ENCODE peak calls at places on chromosomes 3 and 15, in seven cellular contexts. N is brain microvascular endothelial cell, L is AG10803, W is AG09309, S is bronchial epithelial cell, C is uterus, X is fibroblast of the aortic adventitia. V is an unnamed sample.

GRCh38 chr15:70385711-70386110 is 288.0 kb upstream of the TLE3 start:
- DNase-seq in S (no peak), N (no peak), L (no peak), X (no peak), C (no peak), W (no peak), V (no peak)

GRCh38 chr15:63050737-63051700 is 8.5 kb downstream of the TPM1 start:
- DNase-seq in W (no peak), S (no peak), N (peak), C (peak), X (peak), L (peak), V (no peak)

GRCh38 chr3:178342111-178342510 is 194.1 kb upstream of the KCNMB2 start:
- DNase-seq in N (no peak), C (no peak), W (no peak), S (no peak), L (peak), X (peak), V (no peak)

GRCh38 chr15:52804526-52805081 is 14.5 kb upstream of the ONECUT1 start:
- DNase-seq in N (no peak), W (no peak), S (no peak), C (no peak), X (no peak), L (no peak), V (no peak)

GRCh38 chr15:45121706-45122417 is 7.7 kb downstream of the DUOXA2 start:
- DNase-seq in L (peak), N (peak), C (no peak), W (peak), X (peak), S (peak), V (peak)

GRCh38 chr15:67127925-67128324 is 62.5 kb downstream of the SMAD3 start:
- DNase-seq in S (peak), N (peak), C (peak), L (peak), X (peak), W (peak), V (peak)

GRCh38 chr15:65426216-65426853 is 3.6 kb upstream of the IGDCC4 start:
- DNase-seq in C (no peak), S (no peak), W (no peak), N (no peak), L (no peak), X (no peak), V (no peak)

GRCh38 chr3:194233150-194233549 is 97.2 kb downstream of the HES1 start:
- DNase-seq in N (no peak), X (no peak), W (no peak), L (no peak), S (no peak), C (no peak), V (no peak)

GRCh38 chr3:126355777-126356372 is 1.3 kb downstream of the KLF15 start:
- DNase-seq in N (peak), L (peak), S (no peak), X (peak), W (no peak), C (peak), V (no peak)

GRCh38 chr3:50610992-50611463 is 546 bp downstream of the CISH start:
- DNase-seq in C (no peak), L (no peak), X (no peak), N (no peak), S (no peak), W (no peak), V (no peak)

GRCh38 chr3:115876860-115877646 is 253.7 kb downstream of the GAP43 start:
- DNase-seq in S (no peak), W (no peak), C (no peak), N (no peak), X (peak), L (no peak), V (no peak)

GRCh38 chr3:134769469-134769868 is 25.6 kb upstream of the EPHB1 start:
- DNase-seq in W (no peak), N (no peak), S (no peak), L (no peak), X (no peak), C (no peak), V (no peak)

GRCh38 chr3:86801921-86802320 is 189.0 kb downstream of the VGLL3 start:
- DNase-seq in L (peak), S (no peak), W (no peak), X (peak), N (no peak), C (no peak), V (no peak)

GRCh38 chr3:37779289-37780152 is 82.2 kb upstream of the CTDSPL start:
- DNase-seq in L (peak), C (peak), X (peak), N (peak), S (peak), W (peak), V (peak)

GRCh38 chr3:31448035-31448881 is 84.5 kb upstream of the STT3B start:
- DNase-seq in W (no peak), C (no peak), S (peak), N (no peak), L (no peak), X (peak), V (no peak)

GRCh38 chr3:153029350-153029749 is 132.7 kb upstream of the RAP2B start:
- DNase-seq in X (peak), N (peak), L (peak), W (no peak), C (no peak), S (peak), V (no peak)

GRCh38 chr3:195468391-195468776 is 25.6 kb upstream of the ACAP2 start:
- DNase-seq in W (no peak), N (no peak), L (no peak), X (no peak), S (no peak), C (no peak), V (no peak)

GRCh38 chr3:58899159-58899952 is 150.5 kb downstream of the CFAP20DC start:
- DNase-seq in W (no peak), C (peak), S (peak), L (peak), X (peak), N (no peak), V (no peak)

GRCh38 chr3:156535162-156535627 is 19.7 kb downstream of the SSR3 start:
- DNase-seq in N (peak), C (peak), X (peak), S (peak), L (peak), W (peak), V (peak)

GRCh38 chr3:46860381-46861292 is 2.6 kb downstream of the MYL3 start:
- DNase-seq in L (no peak), S (no peak), C (peak), N (no peak), W (no peak), X (no peak), V (no peak)

GRCh38 chr3:29064085-29064484 is 216.8 kb upstream of the RBMS3 start:
- DNase-seq in L (peak), X (no peak), N (no peak), C (no peak), W (peak), S (no peak), V (peak)

GRCh38 chr3:24943961-24944360 is 449.3 kb upstream of the THRB start:
- DNase-seq in S (no peak), W (no peak), X (no peak), C (no peak), N (peak), L (no peak), V (no peak)

GRCh38 chr3:113890256-113890900 is 51.8 kb downstream of the GRAMD1C start:
- DNase-seq in N (no peak), X (no peak), W (no peak), L (no peak), S (no peak), C (no peak), V (no peak)

GRCh38 chr15:97688177-97688576 is 272.3 kb upstream of the ARRDC4 start:
- DNase-seq in N (no peak), S (no peak), X (no peak), W (no peak), C (no peak), L (no peak), V (no peak)

DNA sequence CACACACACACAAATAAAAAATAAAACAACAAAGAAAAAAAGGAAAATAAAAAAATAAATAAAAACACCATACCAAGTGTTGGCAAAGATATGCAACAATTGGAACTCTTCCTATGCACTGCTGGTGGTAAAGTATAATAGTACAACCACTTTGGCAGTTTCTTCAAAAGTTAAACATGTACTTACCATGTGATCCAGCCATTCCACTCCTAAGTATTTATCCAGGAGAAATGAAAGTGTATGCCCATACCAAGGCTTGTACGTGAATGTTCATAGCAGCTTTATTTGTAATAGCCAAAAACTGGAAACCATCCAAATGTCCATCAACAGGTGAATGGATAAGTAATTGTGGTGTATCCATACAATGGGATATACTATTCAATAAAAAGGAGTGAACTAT is 17.0 kb downstream of the WDR93 start:
- DNase-seq in S (peak), W (no peak), C (no peak), X (no peak), N (no peak), L (no peak), V (no peak)
- H3K4me3 ChIP-seq in S (no peak), W (no peak), C (no peak), X (no peak), N (no peak), L (no peak), V (no peak)

DNA sequence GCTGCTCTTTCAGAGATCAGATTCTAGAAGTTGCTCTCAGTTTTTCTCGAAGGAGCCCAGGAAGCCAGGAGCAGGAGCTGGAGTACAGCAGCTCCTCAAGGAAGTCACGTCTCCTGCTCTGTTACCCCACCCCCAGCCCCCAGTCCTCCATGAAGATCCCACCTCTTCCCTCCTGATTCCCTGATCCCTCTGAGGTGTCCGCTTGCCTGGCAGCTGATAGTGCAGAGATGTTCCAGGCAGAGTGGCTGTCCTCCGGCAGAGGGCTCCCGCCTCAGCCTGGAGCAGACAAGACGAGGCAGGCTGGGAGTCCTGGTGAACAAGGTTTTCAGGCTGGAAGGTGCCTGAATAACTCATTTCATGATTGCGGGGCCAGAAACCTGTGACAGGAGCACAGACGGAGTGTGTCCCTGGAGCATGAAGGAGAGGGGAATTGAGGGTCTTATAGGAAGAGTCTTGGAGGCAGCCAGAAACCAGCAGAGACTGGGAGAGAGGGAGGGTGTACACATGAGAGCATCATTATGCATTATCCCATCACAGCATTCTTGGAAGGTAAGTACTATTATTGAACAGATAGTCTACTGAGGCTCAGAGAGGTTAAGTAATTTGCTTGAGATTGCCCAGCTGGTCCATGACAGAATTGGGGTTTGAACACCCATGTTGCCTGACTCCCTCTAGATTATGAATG is 1.2 kb downstream of the HRH1 start:
- DNase-seq in N (peak), S (peak), X (peak), C (peak), L (peak), W (peak), V (no peak)
- TF ChIP-seq CTCF in N (peak), S (peak), X (peak), C (peak), L (peak), W (peak), V (peak)

GRCh38 chr3:51716805-51717204 is 9.9 kb downstream of the GRM2 start:
- DNase-seq in X (no peak), N (no peak), W (no peak), S (no peak), C (no peak), L (no peak), V (no peak)

GRCh38 chr3:51719413-51720025 is 12.7 kb downstream of the GRM2 start:
- DNase-seq in C (no peak), L (no peak), W (no peak), X (no peak), N (no peak), S (no peak), V (no peak)

GRCh38 chr3:51718547-51719412 is 11.9 kb downstream of the GRM2 start:
- DNase-seq in N (peak), C (no peak), S (peak), W (no peak), X (peak), L (peak), V (no peak)

GRCh38 chr3:51717446-51717845 is 10.6 kb downstream of the GRM2 start:
- DNase-seq in C (no peak), W (no peak), N (no peak), X (no peak), L (no peak), S (no peak), V (no peak)

DNA sequence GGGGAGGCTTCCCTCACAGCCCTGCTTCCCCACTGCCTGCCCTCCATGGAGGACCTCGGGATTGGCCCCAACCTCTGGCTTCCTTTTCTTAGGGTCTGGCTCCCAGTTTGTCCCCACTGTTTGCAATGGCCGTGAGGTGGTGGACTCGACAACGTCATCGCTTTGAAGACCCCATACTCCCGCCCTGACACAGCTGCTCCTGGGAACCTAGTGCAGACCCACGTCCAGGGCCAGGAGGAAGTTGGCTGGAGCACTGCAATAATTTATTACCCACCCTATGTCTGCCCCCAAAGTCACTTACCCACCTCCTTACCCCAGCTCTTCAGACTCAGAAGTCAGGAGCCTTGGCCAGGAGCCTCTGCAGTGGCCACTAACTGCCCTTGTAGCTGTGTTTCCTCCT is 11.1 kb downstream of the GRM2 start:
- DNase-seq in W (no peak), N (no peak), C (no peak), S (no peak), L (no peak), X (no peak), V (no peak)
- H3K4me3 ChIP-seq in W (no peak), N (no peak), C (no peak), S (no peak), L (no peak), X (no peak), V (no peak)

DNA sequence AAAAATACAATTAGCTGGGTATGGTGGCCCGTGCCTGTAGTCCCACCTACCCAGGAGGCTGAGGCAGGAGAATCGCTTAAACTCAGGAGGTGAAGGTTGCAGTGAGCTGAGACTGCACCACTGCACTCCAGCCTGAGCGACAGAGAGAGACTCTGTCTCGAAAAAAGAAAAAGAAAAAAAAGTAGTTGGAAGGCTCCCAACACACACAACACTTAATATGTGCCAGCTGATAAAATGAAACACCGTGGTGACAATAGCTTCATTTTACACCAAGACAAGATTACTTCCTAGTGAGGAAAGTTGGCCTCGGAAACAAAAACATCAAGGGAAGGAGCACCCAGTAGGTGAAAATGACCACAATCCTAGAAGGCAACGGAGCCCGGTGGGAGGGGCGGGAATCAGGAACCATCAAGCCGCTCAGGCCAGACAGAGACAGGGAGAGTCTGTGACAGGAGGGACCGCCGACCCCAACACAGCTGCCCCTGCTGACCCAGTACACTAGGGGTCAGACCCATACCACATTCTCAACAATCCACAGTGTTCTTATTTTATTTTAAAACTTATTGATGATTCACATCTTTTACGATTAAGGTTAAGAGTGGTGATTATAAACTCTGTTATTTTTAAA is 54.5 kb upstream of the OCA2 start:
- DNase-seq in C (no peak), L (no peak), S (no peak), N (no peak), X (no peak), W (no peak), V (no peak)
- TF ChIP-seq CTCF in C (no peak), L (no peak), S (no peak), N (no peak), X (no peak), W (no peak), V (no peak)

GRCh38 chr3:27713435-27713880 is 8.7 kb downstream of the EOMES start:
- DNase-seq in W (no peak), S (no peak), X (no peak), L (no peak), N (no peak), C (no peak), V (no peak)

GRCh38 chr3:27714101-27714526 is 8.0 kb downstream of the EOMES start:
- DNase-seq in X (no peak), N (no peak), W (no peak), L (no peak), C (no peak), S (no peak), V (no peak)

GRCh38 chr3:27715454-27715806 is 6.7 kb downstream of the EOMES start:
- DNase-seq in L (no peak), S (no peak), C (no peak), X (no peak), N (no peak), W (no peak), V (no peak)

GRCh38 chr3:27715863-27716262 is 6.3 kb downstream of the EOMES start:
- DNase-seq in S (no peak), N (no peak), X (no peak), L (no peak), W (no peak), C (no peak), V (no peak)

GRCh38 chr3:27714692-27715453 is 7.2 kb downstream of the EOMES start:
- DNase-seq in C (no peak), W (no peak), N (no peak), X (no peak), S (no peak), L (no peak), V (no peak)
- H3K4me3 ChIP-seq in C (no peak), W (peak), N (no peak), X (peak), S (no peak), L (peak), V (peak)

V was measured in AG04449.